ENCODE peak calls at places on chromosomes 3 and 15, in five cellular contexts. One of them, this sample, is unnamed.

GRCh38 chr3:18725668-18726407 is 300.7 kb upstream of the SATB1 start:
- DNase-seq in fibroblast of mammary gland: peak; percentile 4
- DNase-seq in cardiac muscle cell: no peak
- DNase-seq in stimulated activated CD4-positive, alpha-beta T cell treated with anti-CD3 and anti-CD28 coated beads, TNF-alpha, amount 100 ng/mL, for 4 hours: no peak
- DNase-seq in activated T-cell treated with anti-CD3 and anti-CD28 coated beads, Interleukin-2, amount 50 U/mL, for 4 hours: no peak
- DNase-seq in this sample: no peak

GRCh38 chr3:141646760-141647561 is 91.1 kb upstream of the RNF7 start:
- DNase-seq in activated T-cell treated with anti-CD3 and anti-CD28 coated beads, Interleukin-2, amount 50 U/mL, for 4 hours: no peak
- DNase-seq in fibroblast of mammary gland: peak; percentile 62
- DNase-seq in stimulated activated CD4-positive, alpha-beta T cell treated with anti-CD3 and anti-CD28 coated beads, TNF-alpha, amount 100 ng/mL, for 4 hours: no peak
- DNase-seq in cardiac muscle cell: peak; percentile 73
- DNase-seq in this sample: peak; percentile 75

GRCh38 chr3:47261301-47261700 is 21.3 kb downstream of the KIF9 start:
- DNase-seq in fibroblast of mammary gland: no peak
- DNase-seq in stimulated activated CD4-positive, alpha-beta T cell treated with anti-CD3 and anti-CD28 coated beads, TNF-alpha, amount 100 ng/mL, for 4 hours: no peak
- DNase-seq in activated T-cell treated with anti-CD3 and anti-CD28 coated beads, Interleukin-2, amount 50 U/mL, for 4 hours: no peak
- DNase-seq in cardiac muscle cell: no peak
- DNase-seq in this sample: no peak

GRCh38 chr3:60652829-60653228 is 598.4 kb downstream of the FHIT start:
- DNase-seq in fibroblast of mammary gland: no peak
- DNase-seq in cardiac muscle cell: no peak
- DNase-seq in activated T-cell treated with anti-CD3 and anti-CD28 coated beads, Interleukin-2, amount 50 U/mL, for 4 hours: no peak
- DNase-seq in stimulated activated CD4-positive, alpha-beta T cell treated with anti-CD3 and anti-CD28 coated beads, TNF-alpha, amount 100 ng/mL, for 4 hours: no peak
- DNase-seq in this sample: no peak

GRCh38 chr3:49804141-49805041 is 1.3 kb downstream of the INKA1 start:
- DNase-seq in cardiac muscle cell: no peak
- DNase-seq in activated T-cell treated with anti-CD3 and anti-CD28 coated beads, Interleukin-2, amount 50 U/mL, for 4 hours: no peak
- DNase-seq in fibroblast of mammary gland: no peak
- DNase-seq in stimulated activated CD4-positive, alpha-beta T cell treated with anti-CD3 and anti-CD28 coated beads, TNF-alpha, amount 100 ng/mL, for 4 hours: no peak
- DNase-seq in this sample: no peak

GRCh38 chr3:134201201-134202130 is 49.2 kb downstream of the RYK start:
- DNase-seq in activated T-cell treated with anti-CD3 and anti-CD28 coated beads, Interleukin-2, amount 50 U/mL, for 4 hours: no peak
- DNase-seq in stimulated activated CD4-positive, alpha-beta T cell treated with anti-CD3 and anti-CD28 coated beads, TNF-alpha, amount 100 ng/mL, for 4 hours: no peak
- DNase-seq in cardiac muscle cell: no peak
- DNase-seq in fibroblast of mammary gland: peak; percentile 89
- DNase-seq in this sample: peak; percentile 75

GRCh38 chr3:106913111-106913698 is 464.0 kb upstream of the CCDC54 start:
- DNase-seq in activated T-cell treated with anti-CD3 and anti-CD28 coated beads, Interleukin-2, amount 50 U/mL, for 4 hours: no peak
- DNase-seq in cardiac muscle cell: no peak
- DNase-seq in fibroblast of mammary gland: peak; percentile 6
- DNase-seq in stimulated activated CD4-positive, alpha-beta T cell treated with anti-CD3 and anti-CD28 coated beads, TNF-alpha, amount 100 ng/mL, for 4 hours: no peak
- DNase-seq in this sample: no peak

GRCh38 chr3:133986302-133986701 is 43.4 kb downstream of the SLCO2A1 start:
- DNase-seq in stimulated activated CD4-positive, alpha-beta T cell treated with anti-CD3 and anti-CD28 coated beads, TNF-alpha, amount 100 ng/mL, for 4 hours: no peak
- DNase-seq in activated T-cell treated with anti-CD3 and anti-CD28 coated beads, Interleukin-2, amount 50 U/mL, for 4 hours: no peak
- DNase-seq in fibroblast of mammary gland: no peak
- DNase-seq in cardiac muscle cell: no peak
- DNase-seq in this sample: no peak

GRCh38 chr3:113867506-113867905 is 28.9 kb downstream of the GRAMD1C start:
- DNase-seq in stimulated activated CD4-positive, alpha-beta T cell treated with anti-CD3 and anti-CD28 coated beads, TNF-alpha, amount 100 ng/mL, for 4 hours: no peak
- DNase-seq in fibroblast of mammary gland: peak; percentile 65
- DNase-seq in activated T-cell treated with anti-CD3 and anti-CD28 coated beads, Interleukin-2, amount 50 U/mL, for 4 hours: no peak
- DNase-seq in cardiac muscle cell: no peak
- DNase-seq in this sample: peak; percentile 40

GRCh38 chr3:148101061-148101460 is 596.6 kb upstream of the AGTR1 start:
- DNase-seq in fibroblast of mammary gland: peak; percentile 84
- DNase-seq in cardiac muscle cell: no peak
- DNase-seq in stimulated activated CD4-positive, alpha-beta T cell treated with anti-CD3 and anti-CD28 coated beads, TNF-alpha, amount 100 ng/mL, for 4 hours: no peak
- DNase-seq in activated T-cell treated with anti-CD3 and anti-CD28 coated beads, Interleukin-2, amount 50 U/mL, for 4 hours: no peak
- DNase-seq in this sample: peak; percentile 68

GRCh38 chr15:80246425-80246894 is 5.6 kb downstream of the CTXND1 start:
- DNase-seq in cardiac muscle cell: no peak
- DNase-seq in stimulated activated CD4-positive, alpha-beta T cell treated with anti-CD3 and anti-CD28 coated beads, TNF-alpha, amount 100 ng/mL, for 4 hours: no peak
- DNase-seq in fibroblast of mammary gland: no peak
- DNase-seq in activated T-cell treated with anti-CD3 and anti-CD28 coated beads, Interleukin-2, amount 50 U/mL, for 4 hours: no peak
- DNase-seq in this sample: no peak

GRCh38 chr3:2944628-2945027 is 165.5 kb downstream of the IL5RA start:
- DNase-seq in stimulated activated CD4-positive, alpha-beta T cell treated with anti-CD3 and anti-CD28 coated beads, TNF-alpha, amount 100 ng/mL, for 4 hours: no peak
- DNase-seq in fibroblast of mammary gland: no peak
- DNase-seq in cardiac muscle cell: no peak
- DNase-seq in activated T-cell treated with anti-CD3 and anti-CD28 coated beads, Interleukin-2, amount 50 U/mL, for 4 hours: no peak
- DNase-seq in this sample: no peak

GRCh38 chr15:71436854-71437253 is 321.6 kb downstream of the THSD4 start:
- DNase-seq in fibroblast of mammary gland: no peak
- DNase-seq in cardiac muscle cell: no peak
- DNase-seq in stimulated activated CD4-positive, alpha-beta T cell treated with anti-CD3 and anti-CD28 coated beads, TNF-alpha, amount 100 ng/mL, for 4 hours: no peak
- DNase-seq in activated T-cell treated with anti-CD3 and anti-CD28 coated beads, Interleukin-2, amount 50 U/mL, for 4 hours: no peak
- DNase-seq in this sample: no peak

GRCh38 chr3:153144779-153145178 is 17.2 kb upstream of the RAP2B start:
- DNase-seq in cardiac muscle cell: no peak
- DNase-seq in activated T-cell treated with anti-CD3 and anti-CD28 coated beads, Interleukin-2, amount 50 U/mL, for 4 hours: no peak
- DNase-seq in stimulated activated CD4-positive, alpha-beta T cell treated with anti-CD3 and anti-CD28 coated beads, TNF-alpha, amount 100 ng/mL, for 4 hours: no peak
- DNase-seq in fibroblast of mammary gland: peak; percentile 52
- DNase-seq in this sample: peak; percentile 72

GRCh38 chr15:52529289-52529929 is 729 bp upstream of the MYO5A start:
- DNase-seq in activated T-cell treated with anti-CD3 and anti-CD28 coated beads, Interleukin-2, amount 50 U/mL, for 4 hours: peak; percentile 6
- DNase-seq in fibroblast of mammary gland: no peak
- DNase-seq in cardiac muscle cell: no peak
- DNase-seq in stimulated activated CD4-positive, alpha-beta T cell treated with anti-CD3 and anti-CD28 coated beads, TNF-alpha, amount 100 ng/mL, for 4 hours: no peak
- DNase-seq in this sample: no peak

GRCh38 chr3:10010546-10011465 is 15.4 kb upstream of the FANCD2 start:
- DNase-seq in stimulated activated CD4-positive, alpha-beta T cell treated with anti-CD3 and anti-CD28 coated beads, TNF-alpha, amount 100 ng/mL, for 4 hours: peak; percentile 42
- DNase-seq in cardiac muscle cell: peak; percentile 97
- DNase-seq in activated T-cell treated with anti-CD3 and anti-CD28 coated beads, Interleukin-2, amount 50 U/mL, for 4 hours: peak; percentile 61
- DNase-seq in fibroblast of mammary gland: peak; percentile 79
- DNase-seq in this sample: peak; percentile 82

GRCh38 chr15:43854801-43855200 is 28.0 kb downstream of the WDR76 start:
- DNase-seq in fibroblast of mammary gland: peak; percentile 50
- DNase-seq in activated T-cell treated with anti-CD3 and anti-CD28 coated beads, Interleukin-2, amount 50 U/mL, for 4 hours: no peak
- DNase-seq in stimulated activated CD4-positive, alpha-beta T cell treated with anti-CD3 and anti-CD28 coated beads, TNF-alpha, amount 100 ng/mL, for 4 hours: no peak
- DNase-seq in cardiac muscle cell: no peak
- DNase-seq in this sample: peak; percentile 13

GRCh38 chr15:76190767-76191538 is 120.3 kb downstream of the ETFA start:
- DNase-seq in activated T-cell treated with anti-CD3 and anti-CD28 coated beads, Interleukin-2, amount 50 U/mL, for 4 hours: peak; percentile 55
- DNase-seq in stimulated activated CD4-positive, alpha-beta T cell treated with anti-CD3 and anti-CD28 coated beads, TNF-alpha, amount 100 ng/mL, for 4 hours: peak; percentile 49
- DNase-seq in cardiac muscle cell: peak; percentile 87
- DNase-seq in fibroblast of mammary gland: peak; percentile 69
- DNase-seq in this sample: peak; percentile 59

GRCh38 chr3:101081990-101082389 is 88.8 kb upstream of the ABI3BP start:
- DNase-seq in cardiac muscle cell: no peak
- DNase-seq in fibroblast of mammary gland: no peak
- DNase-seq in stimulated activated CD4-positive, alpha-beta T cell treated with anti-CD3 and anti-CD28 coated beads, TNF-alpha, amount 100 ng/mL, for 4 hours: no peak
- DNase-seq in activated T-cell treated with anti-CD3 and anti-CD28 coated beads, Interleukin-2, amount 50 U/mL, for 4 hours: no peak
- DNase-seq in this sample: peak; percentile 91

GRCh38 chr15:46091860-46092450 is 457.1 kb downstream of the SQOR start:
- DNase-seq in fibroblast of mammary gland: peak; percentile 8
- DNase-seq in cardiac muscle cell: peak; percentile 53
- DNase-seq in activated T-cell treated with anti-CD3 and anti-CD28 coated beads, Interleukin-2, amount 50 U/mL, for 4 hours: no peak
- DNase-seq in stimulated activated CD4-positive, alpha-beta T cell treated with anti-CD3 and anti-CD28 coated beads, TNF-alpha, amount 100 ng/mL, for 4 hours: no peak
- DNase-seq in this sample: peak; percentile 2

GRCh38 chr3:188362405-188362831 is 208.5 kb downstream of the LPP start:
- DNase-seq in activated T-cell treated with anti-CD3 and anti-CD28 coated beads, Interleukin-2, amount 50 U/mL, for 4 hours: no peak
- DNase-seq in cardiac muscle cell: no peak
- DNase-seq in stimulated activated CD4-positive, alpha-beta T cell treated with anti-CD3 and anti-CD28 coated beads, TNF-alpha, amount 100 ng/mL, for 4 hours: no peak
- DNase-seq in fibroblast of mammary gland: peak; percentile 94
- DNase-seq in this sample: peak; percentile 81

GRCh38 chr15:55084216-55084615 is 112.5 kb downstream of the RSL24D1 start:
- DNase-seq in fibroblast of mammary gland: no peak
- DNase-seq in activated T-cell treated with anti-CD3 and anti-CD28 coated beads, Interleukin-2, amount 50 U/mL, for 4 hours: no peak
- DNase-seq in cardiac muscle cell: no peak
- DNase-seq in stimulated activated CD4-positive, alpha-beta T cell treated with anti-CD3 and anti-CD28 coated beads, TNF-alpha, amount 100 ng/mL, for 4 hours: no peak
- DNase-seq in this sample: no peak

GRCh38 chr15:99305761-99306505 is 54.7 kb downstream of the LRRC28 start:
- DNase-seq in fibroblast of mammary gland: peak; percentile 66
- DNase-seq in cardiac muscle cell: peak; percentile 73
- DNase-seq in stimulated activated CD4-positive, alpha-beta T cell treated with anti-CD3 and anti-CD28 coated beads, TNF-alpha, amount 100 ng/mL, for 4 hours: no peak
- DNase-seq in activated T-cell treated with anti-CD3 and anti-CD28 coated beads, Interleukin-2, amount 50 U/mL, for 4 hours: no peak
- DNase-seq in this sample: peak; percentile 90

GRCh38 chr3:89256395-89256794 is 149.0 kb downstream of the EPHA3 start:
- DNase-seq in activated T-cell treated with anti-CD3 and anti-CD28 coated beads, Interleukin-2, amount 50 U/mL, for 4 hours: no peak
- DNase-seq in cardiac muscle cell: no peak
- DNase-seq in stimulated activated CD4-positive, alpha-beta T cell treated with anti-CD3 and anti-CD28 coated beads, TNF-alpha, amount 100 ng/mL, for 4 hours: no peak
- DNase-seq in fibroblast of mammary gland: no peak
- DNase-seq in this sample: no peak

GRCh38 chr15:25787855-25788521 is 75.1 kb downstream of the ATP10A start:
- DNase-seq in cardiac muscle cell: no peak
- DNase-seq in stimulated activated CD4-positive, alpha-beta T cell treated with anti-CD3 and anti-CD28 coated beads, TNF-alpha, amount 100 ng/mL, for 4 hours: no peak
- DNase-seq in activated T-cell treated with anti-CD3 and anti-CD28 coated beads, Interleukin-2, amount 50 U/mL, for 4 hours: no peak
- DNase-seq in fibroblast of mammary gland: peak; percentile 70
- DNase-seq in this sample: peak; percentile 48